ENCODE peak calls at places on chromosomes 1 and 21, in four cellular contexts. One of them, this sample, is unnamed.

GRCh38 chr1:37169743-37170275 is 135.5 kb upstream of the GRIK3 start:
- DNase-seq in AG10803: no peak
- DNase-seq in mucosa of descending colon: no peak
- DNase-seq in H7: no peak
- DNase-seq in this sample: no peak

GRCh38 chr1:213274140-213274539 is 223.1 kb downstream of the RPS6KC1 start:
- DNase-seq in AG10803: no peak
- DNase-seq in mucosa of descending colon: no peak
- DNase-seq in H7: no peak
- DNase-seq in this sample: no peak

GRCh38 chr1:44760876-44761275 is 14.5 kb upstream of the RPS8 start:
- DNase-seq in AG10803: no peak
- DNase-seq in mucosa of descending colon: no peak
- DNase-seq in H7: no peak
- DNase-seq in this sample: no peak

GRCh38 chr21:29258626-29259335 is 39.9 kb upstream of the BACH1 start:
- DNase-seq in AG10803: peak
- DNase-seq in mucosa of descending colon: no peak
- DNase-seq in H7: no peak
- DNase-seq in this sample: no peak

GRCh38 chr1:24643362-24644346 is 552 bp downstream of the SRRM1 start:
- DNase-seq in AG10803: peak
- DNase-seq in mucosa of descending colon: peak
- DNase-seq in H7: peak
- DNase-seq in this sample: peak

GRCh38 chr1:203276408-203276807 is 28.9 kb upstream of the BTG2 start:
- DNase-seq in AG10803: no peak
- DNase-seq in mucosa of descending colon: no peak
- DNase-seq in H7: no peak
- DNase-seq in this sample: no peak

GRCh38 chr1:96722161-96722908 is 751 bp downstream of the PTBP2 start:
- DNase-seq in AG10803: peak
- DNase-seq in mucosa of descending colon: peak
- DNase-seq in H7: peak
- DNase-seq in this sample: peak

GRCh38 chr1:50969611-50970507 is at the start of gene CDKN2C:
- DNase-seq in AG10803: peak
- DNase-seq in mucosa of descending colon: peak
- DNase-seq in H7: peak
- DNase-seq in this sample: peak

GRCh38 chr1:151327903-151328674 is 873 bp upstream of the PI4KB start:
- DNase-seq in AG10803: peak
- DNase-seq in mucosa of descending colon: peak
- DNase-seq in H7: peak
- DNase-seq in this sample: no peak

GRCh38 chr1:63922848-63923247 is 149.0 kb downstream of the ROR1 start:
- DNase-seq in AG10803: no peak
- DNase-seq in mucosa of descending colon: no peak
- DNase-seq in H7: no peak
- DNase-seq in this sample: no peak

GRCh38 chr1:113191579-113192076 is 118.6 kb downstream of the LRIG2 start:
- DNase-seq in AG10803: no peak
- DNase-seq in mucosa of descending colon: peak
- DNase-seq in H7: no peak
- DNase-seq in this sample: no peak

GRCh38 chr21:45788635-45789506 is 145.3 kb downstream of the PCBP3 start:
- DNase-seq in AG10803: no peak
- DNase-seq in mucosa of descending colon: no peak
- DNase-seq in H7: no peak
- DNase-seq in this sample: no peak

GRCh38 chr1:109432336-109432735 is 6.1 kb upstream of the PSMA5 start:
- DNase-seq in AG10803: peak
- DNase-seq in mucosa of descending colon: no peak
- DNase-seq in H7: no peak
- DNase-seq in this sample: no peak

GRCh38 chr1:11563560-11564069 is 84.7 kb downstream of the DISP3 start:
- DNase-seq in AG10803: no peak
- DNase-seq in mucosa of descending colon: no peak
- DNase-seq in H7: peak
- DNase-seq in this sample: no peak

GRCh38 chr1:230936475-230936874 is 42.2 kb downstream of the TTC13 start:
- DNase-seq in AG10803: no peak
- DNase-seq in mucosa of descending colon: no peak
- DNase-seq in H7: no peak
- DNase-seq in this sample: no peak

GRCh38 chr1:100502052-100502792 is 35.7 kb upstream of the GPR88 start:
- DNase-seq in AG10803: no peak
- DNase-seq in mucosa of descending colon: no peak
- DNase-seq in H7: no peak
- DNase-seq in this sample: no peak

GRCh38 chr1:116794804-116795481 is 40.7 kb downstream of the CD2 start:
- DNase-seq in AG10803: no peak
- DNase-seq in mucosa of descending colon: no peak
- DNase-seq in H7: no peak
- DNase-seq in this sample: no peak

GRCh38 chr1:18284750-18285532 is 177.3 kb downstream of the IGSF21 start:
- DNase-seq in AG10803: no peak
- DNase-seq in mucosa of descending colon: no peak
- DNase-seq in H7: no peak
- DNase-seq in this sample: no peak

GRCh38 chr1:198667186-198667585 is 28.3 kb downstream of the PTPRC start:
- DNase-seq in AG10803: peak
- DNase-seq in mucosa of descending colon: no peak
- DNase-seq in H7: no peak
- DNase-seq in this sample: no peak

GRCh38 chr1:59707216-59707615 is 107.5 kb upstream of the HOOK1 start:
- DNase-seq in AG10803: peak
- DNase-seq in mucosa of descending colon: no peak
- DNase-seq in H7: no peak
- DNase-seq in this sample: peak

GRCh38 chr21:45253633-45254556 is 33.8 kb downstream of the POFUT2 start:
- DNase-seq in AG10803: no peak
- DNase-seq in mucosa of descending colon: no peak
- DNase-seq in H7: peak
- DNase-seq in this sample: no peak

GRCh38 chr1:168653567-168653966 is 75.4 kb downstream of the DPT start:
- DNase-seq in AG10803: peak
- DNase-seq in mucosa of descending colon: no peak
- DNase-seq in H7: no peak
- DNase-seq in this sample: no peak

GRCh38 chr21:19853709-19854575 is 1144.3 kb upstream of the NCAM2 start:
- DNase-seq in AG10803: no peak
- DNase-seq in mucosa of descending colon: no peak
- DNase-seq in H7: peak
- DNase-seq in this sample: no peak

GRCh38 chr1:18320051-18320450 is 160.7 kb upstream of the KLHDC7A start:
- DNase-seq in AG10803: no peak
- DNase-seq in mucosa of descending colon: no peak
- DNase-seq in H7: no peak
- DNase-seq in this sample: no peak

GRCh38 chr1:24102966-24103365 is 9.0 kb downstream of the MYOM3 start:
- DNase-seq in AG10803: peak
- DNase-seq in mucosa of descending colon: no peak
- DNase-seq in H7: no peak
- DNase-seq in this sample: peak

GRCh38 chr1:205042911-205043806 is at the start of gene CNTN2:
- DNase-seq in AG10803: no peak
- DNase-seq in mucosa of descending colon: no peak
- DNase-seq in H7: peak
- DNase-seq in this sample: no peak

GRCh38 chr1:205044745-205045144 is 1.7 kb downstream of the CNTN2 start:
- DNase-seq in AG10803: no peak
- DNase-seq in mucosa of descending colon: no peak
- DNase-seq in H7: peak
- DNase-seq in this sample: no peak

GRCh38 chr1:205041998-205042910 is 758 bp upstream of the CNTN2 start:
- DNase-seq in AG10803: no peak
- DNase-seq in mucosa of descending colon: no peak
- DNase-seq in H7: no peak
- DNase-seq in this sample: no peak

GRCh38 chr1:205045146-205045545 is 2.1 kb downstream of the CNTN2 start:
- DNase-seq in AG10803: peak
- DNase-seq in mucosa of descending colon: no peak
- DNase-seq in H7: no peak
- DNase-seq in this sample: no peak

DNA sequence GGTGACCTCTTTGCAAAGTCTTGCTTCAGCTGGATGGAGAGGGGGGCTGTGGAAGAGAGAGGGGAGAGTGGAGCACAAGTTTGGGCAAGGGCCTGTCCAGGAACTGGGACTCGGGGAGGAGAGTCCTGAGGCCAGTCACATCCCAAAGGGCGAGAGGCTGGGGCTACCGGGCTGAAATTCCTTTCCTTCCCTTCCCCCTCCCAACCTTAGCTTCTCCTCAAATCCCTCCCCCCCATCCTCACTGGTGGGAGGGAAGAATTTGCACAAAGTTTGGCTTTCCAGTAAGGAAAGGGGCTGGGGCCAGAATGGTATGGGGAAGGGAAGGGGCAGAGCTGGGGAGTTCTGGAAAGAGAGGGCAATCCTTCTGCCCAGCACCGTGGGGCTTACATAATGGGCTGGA is 854 bp downstream of the CNTN2 start:
- DNase-seq in AG10803: no peak
- DNase-seq in mucosa of descending colon: no peak
- DNase-seq in H7: peak
- DNase-seq in this sample: no peak
- H3K4me3 ChIP-seq in AG10803: no peak
- H3K4me3 ChIP-seq in mucosa of descending colon: no peak
- H3K4me3 ChIP-seq in H7: no peak
- H3K4me3 ChIP-seq in this sample: no peak

GRCh38 chr1:8343464-8344001 is 25.6 kb downstream of the SLC45A1 start:
- DNase-seq in AG10803: peak
- DNase-seq in mucosa of descending colon: peak
- DNase-seq in H7: no peak
- DNase-seq in this sample: peak
- H3K4me3 ChIP-seq in AG10803: peak
- H3K4me3 ChIP-seq in mucosa of descending colon: no peak
- H3K4me3 ChIP-seq in H7: no peak
- H3K4me3 ChIP-seq in this sample: no peak

DNA sequence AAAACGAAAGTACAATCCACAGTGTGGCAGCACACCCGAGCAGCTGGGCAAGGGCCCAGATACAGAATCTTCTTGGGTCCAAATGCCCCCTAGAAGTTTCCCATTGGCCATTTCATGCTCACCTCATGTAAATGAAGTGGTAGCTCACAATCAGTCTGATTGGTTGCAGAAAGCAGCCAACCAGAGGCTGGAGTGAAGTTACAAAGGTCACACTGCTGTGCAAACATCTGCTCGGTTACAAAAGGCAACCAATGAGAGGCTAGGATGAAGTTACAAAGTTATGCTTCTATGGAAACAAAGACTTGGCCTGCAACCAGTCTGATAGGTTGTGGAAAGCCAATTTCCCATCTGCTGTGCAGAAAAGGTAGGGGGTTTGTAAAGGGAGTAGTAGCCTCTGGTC is 91.7 kb downstream of the URB2 start:
- DNase-seq in AG10803: peak
- DNase-seq in mucosa of descending colon: no peak
- DNase-seq in H7: no peak
- DNase-seq in this sample: no peak
- H3K4me3 ChIP-seq in AG10803: no peak
- H3K4me3 ChIP-seq in mucosa of descending colon: no peak
- H3K4me3 ChIP-seq in H7: no peak
- H3K4me3 ChIP-seq in this sample: no peak

GRCh38 chr1:145690587-145691558 is 16.3 kb downstream of the PDZK1 start:
- DNase-seq in AG10803: peak
- DNase-seq in mucosa of descending colon: no peak
- DNase-seq in H7: peak
- DNase-seq in this sample: no peak
- H3K4me3 ChIP-seq in AG10803: no peak
- H3K4me3 ChIP-seq in mucosa of descending colon: no peak
- H3K4me3 ChIP-seq in H7: no peak
- H3K4me3 ChIP-seq in this sample: no peak

DNA sequence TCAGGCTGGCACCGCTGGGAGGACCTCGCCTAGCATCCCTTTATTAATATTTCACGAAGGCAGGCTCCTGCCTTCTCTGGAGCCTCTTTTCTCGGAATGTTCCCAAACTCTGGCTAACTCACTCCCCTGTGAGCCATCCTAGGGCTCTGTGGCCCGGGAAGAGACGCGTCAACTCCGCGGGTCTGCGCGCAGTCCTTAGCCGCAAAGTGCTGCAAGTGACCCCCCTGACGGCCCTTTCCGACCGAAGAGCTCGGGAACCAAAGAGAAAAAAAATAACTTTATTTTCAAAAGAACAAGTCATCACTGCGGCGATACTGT is 14.6 kb downstream of the NR5A2 start:
- DNase-seq in AG10803: no peak
- DNase-seq in mucosa of descending colon: no peak
- DNase-seq in H7: peak
- DNase-seq in this sample: no peak
- H3K4me3 ChIP-seq in AG10803: peak
- H3K4me3 ChIP-seq in mucosa of descending colon: peak
- H3K4me3 ChIP-seq in H7: peak
- H3K4me3 ChIP-seq in this sample: peak

GRCh38 chr1:234581063-234581714 is 28.8 kb downstream of the IRF2BP2 start:
- DNase-seq in AG10803: no peak
- DNase-seq in mucosa of descending colon: no peak
- DNase-seq in H7: no peak
- DNase-seq in this sample: no peak

GRCh38 chr1:234583755-234584430 is 26.1 kb downstream of the IRF2BP2 start:
- DNase-seq in AG10803: no peak
- DNase-seq in mucosa of descending colon: no peak
- DNase-seq in H7: no peak
- DNase-seq in this sample: peak

GRCh38 chr1:234584431-234584805 is 25.6 kb downstream of the IRF2BP2 start:
- DNase-seq in AG10803: no peak
- DNase-seq in mucosa of descending colon: no peak
- DNase-seq in H7: no peak
- DNase-seq in this sample: no peak

GRCh38 chr1:234582186-234582585 is 27.8 kb downstream of the IRF2BP2 start:
- DNase-seq in AG10803: no peak
- DNase-seq in mucosa of descending colon: no peak
- DNase-seq in H7: no peak
- DNase-seq in this sample: no peak

DNA sequence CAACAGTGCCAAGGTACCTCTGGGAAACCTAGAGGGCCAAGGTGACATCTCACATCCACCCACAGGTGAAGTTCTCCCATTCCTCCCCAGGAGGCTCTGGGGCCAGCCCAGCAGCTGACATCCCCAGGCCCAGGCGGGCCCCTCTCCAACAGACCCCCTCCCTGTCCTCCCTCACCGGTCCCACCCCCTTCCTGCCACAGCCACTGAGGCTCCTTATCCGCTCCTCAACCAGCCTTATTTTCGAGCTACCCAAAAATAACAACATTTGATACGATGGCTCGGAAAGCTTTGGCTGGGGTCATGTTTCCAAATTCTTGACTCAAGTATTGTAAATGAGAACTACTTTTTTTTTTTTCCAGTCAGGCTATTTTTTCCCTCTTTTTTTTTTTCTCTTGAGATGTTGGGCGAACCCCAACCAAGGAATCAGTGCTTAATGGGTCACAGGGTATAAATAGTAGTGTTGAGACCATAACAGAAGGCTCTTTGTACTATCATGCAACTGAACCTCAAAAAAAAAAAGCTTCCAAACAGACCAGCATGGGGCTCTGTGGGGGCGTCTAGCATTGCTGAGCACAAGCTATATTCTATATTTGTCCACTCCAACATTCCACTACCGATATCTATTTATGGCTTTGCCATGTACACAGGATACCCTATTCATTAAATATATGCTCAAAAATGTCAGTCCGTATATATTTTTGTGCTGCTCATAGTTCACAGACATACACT is 27.2 kb downstream of the IRF2BP2 start:
- DNase-seq in AG10803: no peak
- DNase-seq in mucosa of descending colon: no peak
- DNase-seq in H7: no peak
- DNase-seq in this sample: peak
- H3K4me3 ChIP-seq in AG10803: no peak
- H3K4me3 ChIP-seq in mucosa of descending colon: no peak
- H3K4me3 ChIP-seq in H7: no peak
- H3K4me3 ChIP-seq in this sample: no peak